ENCODE peak calls at places on chromosomes 6 and 20, in four cellular contexts. One of them, this sample, is unnamed.

GRCh38 chr6:13902922-13903321 is 21.8 kb upstream of the RNF182 start:
- DNase-seq in WERI-Rb-1: no peak
- DNase-seq in HFF-Myc: no peak
- DNase-seq in DND-41: no peak
- DNase-seq in this sample: no peak

GRCh38 chr6:104218132-104218531 is 641.6 kb downstream of the HACE1 start:
- DNase-seq in WERI-Rb-1: no peak
- DNase-seq in HFF-Myc: no peak
- DNase-seq in DND-41: no peak
- DNase-seq in this sample: no peak

GRCh38 chr6:130841128-130841728 is 14.0 kb downstream of the SMLR1 start:
- DNase-seq in WERI-Rb-1: no peak
- DNase-seq in HFF-Myc: no peak
- DNase-seq in DND-41: no peak
- DNase-seq in this sample: no peak

GRCh38 chr6:116313377-116313776 is 33.6 kb upstream of the TSPYL1 start:
- DNase-seq in WERI-Rb-1: no peak
- DNase-seq in HFF-Myc: no peak
- DNase-seq in DND-41: no peak
- DNase-seq in this sample: no peak

GRCh38 chr6:137025786-137026730 is 18.7 kb downstream of the IL20RA start:
- DNase-seq in WERI-Rb-1: no peak
- DNase-seq in HFF-Myc: no peak
- DNase-seq in DND-41: no peak
- DNase-seq in this sample: no peak

GRCh38 chr6:134381926-134382325 is 64.0 kb upstream of the SGK1 start:
- DNase-seq in WERI-Rb-1: no peak
- DNase-seq in HFF-Myc: no peak
- DNase-seq in DND-41: no peak
- DNase-seq in this sample: no peak

GRCh38 chr6:30682181-30683117 is 4.0 kb downstream of the PPP1R18 start:
- DNase-seq in WERI-Rb-1: peak
- DNase-seq in HFF-Myc: peak
- DNase-seq in DND-41: peak
- DNase-seq in this sample: peak

GRCh38 chr20:4227085-4227821 is 211.9 kb upstream of the RNF24 start:
- DNase-seq in WERI-Rb-1: peak
- DNase-seq in HFF-Myc: no peak
- DNase-seq in DND-41: peak
- DNase-seq in this sample: no peak

GRCh38 chr6:43077981-43078411 is 1.9 kb downstream of the PTK7 start:
- DNase-seq in WERI-Rb-1: no peak
- DNase-seq in HFF-Myc: no peak
- DNase-seq in DND-41: no peak
- DNase-seq in this sample: no peak

GRCh38 chr6:6635291-6635690 is 46.8 kb downstream of the LY86 start:
- DNase-seq in WERI-Rb-1: no peak
- DNase-seq in HFF-Myc: no peak
- DNase-seq in DND-41: no peak
- DNase-seq in this sample: no peak

GRCh38 chr6:107847844-107848802 is 24.0 kb upstream of the SCML4 start:
- DNase-seq in WERI-Rb-1: peak
- DNase-seq in HFF-Myc: peak
- DNase-seq in DND-41: peak
- DNase-seq in this sample: peak

GRCh38 chr6:45423901-45424627 is 46.3 kb upstream of the SUPT3H start:
- DNase-seq in WERI-Rb-1: no peak
- DNase-seq in HFF-Myc: no peak
- DNase-seq in DND-41: no peak
- DNase-seq in this sample: no peak

GRCh38 chr6:3559561-3559960 is 102.7 kb upstream of the SLC22A23 start:
- DNase-seq in WERI-Rb-1: no peak
- DNase-seq in HFF-Myc: no peak
- DNase-seq in DND-41: no peak
- DNase-seq in this sample: no peak

GRCh38 chr6:40623178-40623577 is 36.0 kb upstream of the LRFN2 start:
- DNase-seq in WERI-Rb-1: no peak
- DNase-seq in HFF-Myc: no peak
- DNase-seq in DND-41: no peak
- DNase-seq in this sample: no peak

GRCh38 chr6:128882560-128882959 is 378 bp upstream of the LAMA2 start:
- DNase-seq in WERI-Rb-1: no peak
- DNase-seq in HFF-Myc: peak
- DNase-seq in DND-41: no peak
- DNase-seq in this sample: no peak

GRCh38 chr6:90610291-90610670 is 23.4 kb upstream of the MAP3K7 start:
- DNase-seq in WERI-Rb-1: no peak
- DNase-seq in HFF-Myc: no peak
- DNase-seq in DND-41: no peak
- DNase-seq in this sample: no peak

GRCh38 chr6:56573142-56573541 is 69.5 kb downstream of the DST start:
- DNase-seq in WERI-Rb-1: peak
- DNase-seq in HFF-Myc: no peak
- DNase-seq in DND-41: no peak
- DNase-seq in this sample: no peak

GRCh38 chr6:24583463-24584389 is 62.3 kb downstream of the KIAA0319 start:
- DNase-seq in WERI-Rb-1: peak
- DNase-seq in HFF-Myc: peak
- DNase-seq in DND-41: peak
- DNase-seq in this sample: peak

GRCh38 chr20:47353224-47353696 is 3.2 kb downstream of the ZMYND8 start:
- DNase-seq in WERI-Rb-1: no peak
- DNase-seq in HFF-Myc: no peak
- DNase-seq in DND-41: no peak
- DNase-seq in this sample: no peak

GRCh38 chr20:24379116-24379927 is 90.1 kb upstream of the SYNDIG1 start:
- DNase-seq in WERI-Rb-1: no peak
- DNase-seq in HFF-Myc: no peak
- DNase-seq in DND-41: no peak
- DNase-seq in this sample: no peak

GRCh38 chr6:116352515-116353471 is 18.0 kb upstream of the DSE start:
- DNase-seq in WERI-Rb-1: no peak
- DNase-seq in HFF-Myc: no peak
- DNase-seq in DND-41: no peak
- DNase-seq in this sample: no peak

GRCh38 chr20:5400164-5400762 is 83.5 kb upstream of the PROKR2 start:
- DNase-seq in WERI-Rb-1: no peak
- DNase-seq in HFF-Myc: peak
- DNase-seq in DND-41: peak
- DNase-seq in this sample: no peak

GRCh38 chr6:90109141-90109540 is 187.5 kb downstream of the BACH2 start:
- DNase-seq in WERI-Rb-1: no peak
- DNase-seq in HFF-Myc: no peak
- DNase-seq in DND-41: no peak
- DNase-seq in this sample: no peak

GRCh38 chr20:435558-435957 is 26.8 kb downstream of the TBC1D20 start:
- DNase-seq in WERI-Rb-1: no peak
- DNase-seq in HFF-Myc: no peak
- DNase-seq in DND-41: no peak
- DNase-seq in this sample: no peak

GRCh38 chr6:121436966-121437756 is 1.7 kb downstream of the GJA1 start:
- DNase-seq in WERI-Rb-1: no peak
- DNase-seq in HFF-Myc: no peak
- DNase-seq in DND-41: no peak
- DNase-seq in this sample: no peak

GRCh38 chr6:6886160-6886885 is 221.4 kb upstream of the RREB1 start:
- DNase-seq in WERI-Rb-1: no peak
- DNase-seq in HFF-Myc: no peak
- DNase-seq in DND-41: no peak
- DNase-seq in this sample: no peak

GRCh38 chr6:150046943-150047342 is 21.6 kb upstream of the RAET1L start:
- DNase-seq in WERI-Rb-1: no peak
- DNase-seq in HFF-Myc: no peak
- DNase-seq in DND-41: no peak
- DNase-seq in this sample: no peak

GRCh38 chr6:150048099-150048498 is 20.8 kb downstream of the ULBP3 start:
- DNase-seq in WERI-Rb-1: no peak
- DNase-seq in HFF-Myc: no peak
- DNase-seq in DND-41: no peak
- DNase-seq in this sample: no peak

GRCh38 chr6:150055131-150055530 is 13.8 kb downstream of the ULBP3 start:
- DNase-seq in WERI-Rb-1: no peak
- DNase-seq in HFF-Myc: no peak
- DNase-seq in DND-41: no peak
- DNase-seq in this sample: no peak

GRCh38 chr6:150053450-150053849 is 15.5 kb downstream of the ULBP3 start:
- DNase-seq in WERI-Rb-1: no peak
- DNase-seq in HFF-Myc: no peak
- DNase-seq in DND-41: no peak
- DNase-seq in this sample: no peak

GRCh38 chr6:150050846-150051245 is 18.1 kb downstream of the ULBP3 start:
- DNase-seq in WERI-Rb-1: no peak
- DNase-seq in HFF-Myc: no peak
- DNase-seq in DND-41: no peak
- DNase-seq in this sample: no peak
- H3K4me3 ChIP-seq in WERI-Rb-1: no peak
- H3K4me3 ChIP-seq in HFF-Myc: no peak
- H3K4me3 ChIP-seq in DND-41: no peak
- H3K4me3 ChIP-seq in this sample: no peak

DNA sequence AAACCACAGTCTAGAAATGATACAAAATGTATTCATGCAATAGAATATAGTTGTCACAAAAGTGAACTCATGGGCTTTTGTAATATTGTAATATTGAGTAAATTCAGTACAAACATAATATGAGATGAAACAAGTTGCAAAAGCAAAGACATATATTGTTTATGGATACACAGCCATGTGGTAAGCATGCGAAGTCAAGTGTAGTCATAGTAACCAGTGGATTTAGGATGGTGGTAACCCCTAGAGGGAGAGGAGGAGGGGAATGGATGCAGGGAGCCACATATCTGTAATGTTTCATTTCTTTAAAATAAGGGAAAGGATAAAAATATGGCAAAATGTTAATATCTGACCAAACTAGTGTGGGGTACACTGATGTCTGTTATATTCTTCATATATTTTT is 47.4 kb downstream of the ARMC2 start:
- DNase-seq in WERI-Rb-1: no peak
- DNase-seq in HFF-Myc: peak
- DNase-seq in DND-41: no peak
- DNase-seq in this sample: peak
- H3K4me3 ChIP-seq in WERI-Rb-1: no peak
- H3K4me3 ChIP-seq in HFF-Myc: no peak
- H3K4me3 ChIP-seq in DND-41: no peak
- H3K4me3 ChIP-seq in this sample: no peak

DNA sequence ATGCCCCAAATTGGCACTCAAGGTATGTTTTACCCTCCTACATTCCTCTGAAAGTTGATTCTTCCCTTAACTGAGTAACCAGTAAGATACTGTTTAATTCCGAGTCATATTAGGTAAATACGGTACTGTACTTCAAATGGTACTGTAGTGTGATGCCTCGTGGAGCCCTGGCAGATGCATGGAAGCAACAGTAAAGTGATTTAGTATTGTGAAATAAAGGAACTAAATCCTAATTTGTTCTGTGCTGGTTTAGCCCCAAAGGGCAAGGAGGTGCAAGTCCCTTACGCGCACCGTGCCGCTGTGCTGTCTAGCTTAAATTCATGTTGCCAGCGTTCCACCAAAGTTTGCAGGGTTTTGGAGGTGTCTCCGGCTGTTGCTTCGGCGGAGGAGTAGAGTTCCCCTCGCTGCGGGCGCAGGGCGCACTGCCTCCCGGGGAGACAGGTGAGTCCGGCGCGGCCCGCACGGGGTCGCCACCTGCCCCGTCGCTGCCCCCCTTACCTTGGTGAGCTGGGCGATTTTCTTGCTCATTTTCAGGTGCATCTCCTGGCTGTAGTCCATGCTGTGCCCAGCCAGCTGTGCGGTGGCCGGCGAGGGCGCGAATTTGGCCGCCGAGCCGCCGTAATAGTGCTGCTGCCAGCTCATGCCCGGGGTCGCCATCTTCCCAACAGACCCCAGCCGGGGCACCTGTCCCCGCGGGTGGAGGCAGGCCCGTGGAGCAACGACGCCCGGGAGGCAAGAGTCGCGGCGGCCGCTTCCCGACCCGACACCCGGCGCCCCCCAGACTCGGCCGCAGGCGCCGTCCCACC is 618 bp downstream of the FAM184A start:
- DNase-seq in WERI-Rb-1: peak
- DNase-seq in HFF-Myc: no peak
- DNase-seq in DND-41: no peak
- DNase-seq in this sample: peak
- H3K4me3 ChIP-seq in WERI-Rb-1: peak
- H3K4me3 ChIP-seq in HFF-Myc: peak
- H3K4me3 ChIP-seq in DND-41: no peak
- H3K4me3 ChIP-seq in this sample: peak

GRCh38 chr6:166862978-166863530 is 93.3 kb downstream of the RNASET2 start:
- DNase-seq in WERI-Rb-1: no peak
- DNase-seq in HFF-Myc: no peak
- DNase-seq in DND-41: no peak
- DNase-seq in this sample: peak

GRCh38 chr6:166860392-166860791 is 96.0 kb downstream of the RNASET2 start:
- DNase-seq in WERI-Rb-1: no peak
- DNase-seq in HFF-Myc: no peak
- DNase-seq in DND-41: no peak
- DNase-seq in this sample: no peak

GRCh38 chr6:166861304-166861703 is 95.0 kb downstream of the RNASET2 start:
- DNase-seq in WERI-Rb-1: no peak
- DNase-seq in HFF-Myc: no peak
- DNase-seq in DND-41: no peak
- DNase-seq in this sample: no peak

GRCh38 chr6:166862287-166862977 is 93.9 kb downstream of the RNASET2 start:
- DNase-seq in WERI-Rb-1: peak
- DNase-seq in HFF-Myc: no peak
- DNase-seq in DND-41: peak
- DNase-seq in this sample: peak

GRCh38 chr6:166861961-166862286 is 94.4 kb downstream of the RNASET2 start:
- DNase-seq in WERI-Rb-1: no peak
- DNase-seq in HFF-Myc: no peak
- DNase-seq in DND-41: no peak
- DNase-seq in this sample: no peak
- H3K4me3 ChIP-seq in WERI-Rb-1: peak
- H3K4me3 ChIP-seq in HFF-Myc: peak
- H3K4me3 ChIP-seq in DND-41: peak
- H3K4me3 ChIP-seq in this sample: peak

DNA sequence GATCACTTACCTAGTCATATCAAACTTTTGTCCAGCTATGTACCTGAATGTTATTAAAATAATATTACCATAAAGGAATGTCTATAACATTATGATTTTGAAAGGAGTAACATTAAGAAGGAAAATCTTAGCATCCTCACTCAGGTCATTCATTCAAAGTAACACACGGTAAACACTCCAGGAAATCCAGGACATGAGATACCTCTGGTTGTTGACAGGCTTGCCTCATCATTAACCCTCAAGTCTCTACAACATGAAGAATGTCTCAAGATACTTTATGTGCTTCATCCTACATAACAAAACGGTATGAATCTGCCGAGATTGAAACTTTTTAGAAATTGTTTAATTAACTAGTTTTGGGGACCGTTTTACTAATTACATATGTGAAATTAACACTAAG is 690 bp upstream of the FILIP1 start:
- DNase-seq in WERI-Rb-1: no peak
- DNase-seq in HFF-Myc: no peak
- DNase-seq in DND-41: no peak
- DNase-seq in this sample: no peak
- H3K4me3 ChIP-seq in WERI-Rb-1: no peak
- H3K4me3 ChIP-seq in HFF-Myc: no peak
- H3K4me3 ChIP-seq in DND-41: no peak
- H3K4me3 ChIP-seq in this sample: no peak

This sample was measured in CD4-positive, alpha-beta memory T cell.